ENCODE peak calls at places on chromosomes 3 and 15, in ten cellular contexts. R is sigmoid colon, T is A549, O is SJSA1, M is lung, P is heart right ventricle, U is neural progenitor cell, G is astrocyte, Z is fibroblast of lung, L is transverse colon. I is an unnamed sample.

GRCh38 chr3:194255252-194256039 is 95.7 kb downstream of the CPN2 start:
- DNase-seq in P (peak; percentile 89), G (no peak), R (peak; percentile 83), U (no peak), Z (no peak), L (peak; percentile 39), T (no peak), M (peak; percentile 77), O (no peak), I (no peak)

GRCh38 chr3:60176614-60177013 is 1074.6 kb downstream of the FHIT start:
- DNase-seq in M (no peak), P (no peak), G (no peak), U (no peak), Z (no peak), O (no peak), L (no peak), T (no peak), R (no peak), I (no peak)

GRCh38 chr15:58546635-58547627 is 115.1 kb downstream of the LIPC start:
- DNase-seq in Z (peak; percentile 99), R (no peak), L (no peak), U (no peak), P (peak; percentile 76), O (peak; percentile 92), M (peak; percentile 36), T (peak; percentile 93), G (peak; percentile 98), I (peak; percentile 62)

GRCh38 chr3:177813322-177813721 is 616.0 kb upstream of the TBL1XR1 start:
- DNase-seq in M (peak; percentile 66), L (no peak), G (peak; percentile 66), Z (peak; percentile 72), P (peak; percentile 69), O (no peak), U (no peak), R (peak; percentile 79), T (no peak), I (no peak)

GRCh38 chr3:100103558-100104441 is 10.5 kb downstream of the FILIP1L start:
- DNase-seq in P (no peak), M (no peak), Z (peak; percentile 89), U (no peak), G (peak; percentile 87), T (no peak), O (peak; percentile 71), R (no peak), L (peak; percentile 8), I (peak; percentile 72)

GRCh38 chr3:78516937-78517336 is 1250.9 kb downstream of the ROBO1 start:
- DNase-seq in U (no peak), Z (no peak), P (no peak), M (no peak), G (no peak), R (no peak), L (no peak), T (no peak), O (no peak), I (no peak)

GRCh38 chr3:3551976-3552375 is 247.3 kb upstream of the LRRN1 start:
- DNase-seq in L (no peak), G (peak; percentile 60), U (no peak), O (no peak), P (no peak), Z (peak; percentile 69), M (no peak), T (no peak), R (no peak), I (no peak)

GRCh38 chr15:65917407-65917756 is 48.1 kb downstream of the RAB11A start:
- DNase-seq in M (no peak), Z (no peak), T (no peak), P (no peak), R (no peak), L (no peak), G (no peak), O (no peak), U (no peak), I (no peak)

GRCh38 chr3:171184372-171184771 is 157.9 kb upstream of the SLC2A2 start:
- DNase-seq in O (no peak), M (no peak), L (no peak), T (no peak), R (no peak), Z (no peak), U (no peak), G (no peak), P (no peak), I (no peak)

GRCh38 chr3:27945229-27945628 is 223.1 kb upstream of the EOMES start:
- DNase-seq in P (no peak), Z (no peak), L (no peak), O (no peak), R (no peak), M (no peak), U (no peak), T (no peak), G (no peak), I (no peak)

GRCh38 chr3:23019596-23020300 is 183.4 kb upstream of the UBE2E2 start:
- DNase-seq in L (no peak), P (no peak), G (peak; percentile 44), T (no peak), U (no peak), Z (peak; percentile 59), M (no peak), R (no peak), O (no peak), I (no peak)

GRCh38 chr15:42577514-42578031 is 2.2 kb downstream of the STARD9 start:
- DNase-seq in L (no peak), Z (peak; percentile 91), R (no peak), O (no peak), P (no peak), U (no peak), M (no peak), G (peak; percentile 91), T (no peak), I (no peak)
- H3K4me3 ChIP-seq in L (no peak overlapping the region), Z (no peak overlapping the region), R (no peak overlapping the region), O (no peak overlapping the region), P (peak overlapping the region; percentile 2), U (no peak overlapping the region), M (no peak overlapping the region), G (no peak overlapping the region), T (no peak overlapping the region), I (no peak overlapping the region)

DNA sequence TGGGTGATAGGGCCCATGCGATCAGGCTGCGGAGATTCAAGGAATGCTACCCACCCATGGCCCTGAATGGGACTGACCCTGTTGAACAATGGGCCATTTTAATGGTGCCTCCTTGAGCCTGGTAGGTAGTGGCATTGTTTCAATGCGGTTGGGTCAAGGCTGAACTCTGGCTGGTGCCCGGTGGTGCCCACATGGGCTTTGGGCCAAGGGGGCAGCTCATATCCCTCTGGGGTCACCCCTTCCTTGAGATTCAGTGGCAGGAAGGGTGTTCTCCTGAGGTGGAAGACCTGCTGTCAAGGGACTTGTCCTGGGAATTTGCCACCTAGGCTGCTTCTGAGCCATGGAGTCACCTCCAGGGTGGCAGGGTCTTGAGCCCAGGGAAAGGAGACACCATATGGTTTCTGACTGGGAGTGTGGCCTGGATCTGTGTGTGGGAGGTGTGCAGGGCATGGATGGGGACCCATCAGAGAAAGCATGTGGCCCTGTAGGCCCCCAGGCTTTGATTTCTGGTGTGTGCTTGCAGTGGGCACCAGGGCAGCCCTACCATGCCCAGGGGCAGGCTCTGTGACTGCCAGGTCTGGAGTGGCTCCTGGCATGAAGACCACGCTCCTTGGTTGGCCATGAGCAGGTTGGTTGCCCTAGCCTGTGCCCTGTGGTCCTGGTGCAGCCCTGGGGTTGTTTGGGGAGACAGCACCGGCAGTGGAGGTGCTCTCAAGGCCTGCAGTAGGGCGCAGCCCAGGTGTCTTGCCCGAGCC is 199.9 kb downstream of the UBE3A start:
- DNase-seq in M (no peak), U (no peak), Z (no peak), P (no peak), R (peak; percentile 53), L (no peak), O (no peak), T (no peak), G (no peak), I (no peak)
- H3K9me3 ChIP-seq in M (no peaks in the 10 kb centered on the region), U (no peaks in the 10 kb centered on the region), Z (no peaks in the 10 kb centered on the region), P (no peaks in the 10 kb centered on the region), R (no peaks in the 10 kb centered on the region), L (no peaks in the 10 kb centered on the region), O (peaks cover 3% of the 10 kb centered on the region), T (no peaks in the 10 kb centered on the region), G (peaks cover 30% of the 10 kb centered on the region), I (peaks cover 98% of the 10 kb centered on the region)

GRCh38 chr3:119662604-119663377 is 2.4 kb upstream of the POPDC2 start:
- DNase-seq in T (no peak), P (no peak), L (no peak), M (no peak), O (no peak), R (no peak), Z (peak; percentile 31), U (no peak), G (no peak), I (no peak)
- H3K27ac ChIP-seq in T (no peak overlapping the region), P (peak overlapping the region; percentile 95), L (peak overlapping the region; percentile 43), M (peak overlapping the region; percentile 95), O (no peak overlapping the region), R (peak overlapping the region; percentile 70), Z (no peak overlapping the region), U (no peak overlapping the region), G (no peak overlapping the region), I (no peak overlapping the region)

GRCh38 chr3:50623840-50624474 is 7.0 kb downstream of the MAPKAPK3 start:
- DNase-seq in L (no peak), Z (peak; percentile 28), U (no peak), T (no peak), R (no peak), M (no peak), G (no peak), O (no peak), P (no peak), I (no peak)

GRCh38 chr3:50624634-50625033 is 7.7 kb downstream of the MAPKAPK3 start:
- DNase-seq in O (no peak), Z (peak; percentile 30), R (no peak), T (no peak), M (no peak), P (no peak), G (no peak), U (no peak), L (no peak), I (no peak)

GRCh38 chr3:50626406-50626805 is 9.5 kb downstream of the MAPKAPK3 start:
- DNase-seq in Z (no peak), P (no peak), T (no peak), U (no peak), O (no peak), L (no peak), M (no peak), R (no peak), G (no peak), I (no peak)

GRCh38 chr3:50625879-50626182 is 8.9 kb downstream of the MAPKAPK3 start:
- DNase-seq in R (no peak), M (no peak), P (no peak), O (no peak), Z (no peak), L (no peak), T (no peak), U (no peak), G (no peak), I (no peak)

DNA sequence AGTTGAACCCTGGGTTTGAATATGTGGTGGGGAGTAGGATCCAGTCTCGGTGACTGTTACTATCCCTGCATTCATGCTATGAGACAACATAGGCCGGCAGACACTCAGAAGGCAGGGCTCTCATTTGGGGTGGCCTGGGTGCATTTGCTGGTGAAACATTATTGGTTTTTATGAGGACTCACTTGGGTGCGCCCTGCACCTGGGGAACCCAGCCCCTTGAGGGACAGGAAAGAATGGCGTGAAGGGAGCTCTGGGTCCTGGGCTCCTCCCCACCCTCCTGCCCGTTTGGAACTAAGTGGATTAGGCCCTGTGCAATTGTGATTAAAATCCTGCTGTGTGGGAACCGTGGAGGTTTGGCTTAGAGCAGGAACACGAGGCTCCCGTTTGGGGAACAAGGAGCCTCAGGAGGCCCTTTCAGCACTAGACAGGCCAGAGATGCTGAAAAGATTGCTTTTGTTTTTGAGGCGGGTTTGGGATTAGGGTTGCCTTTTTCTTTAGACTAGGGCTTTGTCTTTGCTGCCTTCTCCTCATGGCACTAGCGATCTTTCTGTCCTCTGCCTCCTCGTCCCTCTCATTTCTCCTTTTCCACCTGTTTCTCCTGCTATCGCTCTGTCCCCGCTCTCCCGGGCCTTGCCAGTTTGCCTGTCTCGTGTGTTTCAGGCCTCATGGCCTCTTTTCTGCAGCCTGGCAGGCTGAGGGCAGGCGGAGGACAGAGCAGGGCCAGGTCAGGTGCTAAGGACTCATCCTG is 8.4 kb downstream of the MAPKAPK3 start:
- DNase-seq in T (no peak), Z (no peak), G (no peak), P (no peak), O (no peak), M (no peak), R (no peak), U (peak; percentile 89), L (no peak), I (no peak)
- H3K4me3 ChIP-seq in T (no peak overlapping the region), Z (no peak overlapping the region), G (no peak overlapping the region), P (no peak overlapping the region), O (no peak overlapping the region), M (no peak overlapping the region), R (no peak overlapping the region), U (peak overlapping the region; percentile 30), L (no peak overlapping the region), I (no peak overlapping the region)